ENCODE peak calls at places on chromosomes 6 and 20, in ten cellular contexts. One of them, this sample, is unnamed.

GRCh38 chr6:159973951-159974350 is 5.1 kb downstream of the IGF2R start:
- DNase-seq in ovary: no peak
- DNase-seq in lung: no peak
- DNase-seq in heart left ventricle: no peak
- DNase-seq in CD4-positive, alpha-beta T cell: no peak
- DNase-seq in RWPE1: peak
- DNase-seq in mesendoderm: no peak
- DNase-seq in heart right ventricle: no peak
- DNase-seq in right cardiac atrium: no peak
- DNase-seq in neuronal stem cell: no peak
- DNase-seq in this sample: no peak

GRCh38 chr20:36396340-36396739 is 90.2 kb downstream of the DLGAP4 start:
- DNase-seq in ovary: no peak
- DNase-seq in lung: no peak
- DNase-seq in heart left ventricle: no peak
- DNase-seq in CD4-positive, alpha-beta T cell: no peak
- DNase-seq in RWPE1: no peak
- DNase-seq in mesendoderm: no peak
- DNase-seq in heart right ventricle: no peak
- DNase-seq in right cardiac atrium: no peak
- DNase-seq in neuronal stem cell: no peak
- DNase-seq in this sample: no peak

GRCh38 chr6:52304917-52305316 is 20.4 kb upstream of the MCM3 start:
- DNase-seq in ovary: no peak
- DNase-seq in lung: no peak
- DNase-seq in heart left ventricle: no peak
- DNase-seq in CD4-positive, alpha-beta T cell: no peak
- DNase-seq in RWPE1: no peak
- DNase-seq in mesendoderm: no peak
- DNase-seq in heart right ventricle: no peak
- DNase-seq in right cardiac atrium: no peak
- DNase-seq in neuronal stem cell: no peak
- DNase-seq in this sample: peak

GRCh38 chr6:52361347-52361944 is 505 bp upstream of the PAQR8 start:
- DNase-seq in ovary: peak
- DNase-seq in lung: no peak
- DNase-seq in heart left ventricle: no peak
- DNase-seq in CD4-positive, alpha-beta T cell: peak
- DNase-seq in RWPE1: no peak
- DNase-seq in mesendoderm: peak
- DNase-seq in heart right ventricle: peak
- DNase-seq in right cardiac atrium: peak
- DNase-seq in neuronal stem cell: no peak
- DNase-seq in this sample: no peak

GRCh38 chr6:133778414-133778813 is 110.5 kb upstream of the TCF21 start:
- DNase-seq in ovary: no peak
- DNase-seq in lung: no peak
- DNase-seq in heart left ventricle: no peak
- DNase-seq in CD4-positive, alpha-beta T cell: no peak
- DNase-seq in RWPE1: peak
- DNase-seq in mesendoderm: no peak
- DNase-seq in heart right ventricle: no peak
- DNase-seq in right cardiac atrium: no peak
- DNase-seq in neuronal stem cell: no peak
- DNase-seq in this sample: no peak

GRCh38 chr6:13554929-13555333 is 19.5 kb upstream of the SIRT5 start:
- DNase-seq in ovary: peak
- DNase-seq in lung: no peak
- DNase-seq in heart left ventricle: peak
- DNase-seq in CD4-positive, alpha-beta T cell: no peak
- DNase-seq in RWPE1: no peak
- DNase-seq in mesendoderm: peak
- DNase-seq in heart right ventricle: peak
- DNase-seq in right cardiac atrium: peak
- DNase-seq in neuronal stem cell: no peak
- DNase-seq in this sample: peak

GRCh38 chr6:65819152-65819551 is 112.1 kb upstream of the EYS start:
- DNase-seq in ovary: no peak
- DNase-seq in lung: no peak
- DNase-seq in heart left ventricle: no peak
- DNase-seq in CD4-positive, alpha-beta T cell: no peak
- DNase-seq in RWPE1: peak
- DNase-seq in mesendoderm: peak
- DNase-seq in heart right ventricle: no peak
- DNase-seq in right cardiac atrium: no peak
- DNase-seq in neuronal stem cell: no peak
- DNase-seq in this sample: no peak

GRCh38 chr20:12925214-12925755 is 83.5 kb upstream of the SPTLC3 start:
- DNase-seq in ovary: peak
- DNase-seq in lung: peak
- DNase-seq in heart left ventricle: peak
- DNase-seq in CD4-positive, alpha-beta T cell: no peak
- DNase-seq in RWPE1: peak
- DNase-seq in mesendoderm: peak
- DNase-seq in heart right ventricle: no peak
- DNase-seq in right cardiac atrium: peak
- DNase-seq in neuronal stem cell: peak
- DNase-seq in this sample: peak

GRCh38 chr20:4812216-4812615 is 90.5 kb downstream of the PRND start:
- DNase-seq in ovary: no peak
- DNase-seq in lung: no peak
- DNase-seq in heart left ventricle: no peak
- DNase-seq in CD4-positive, alpha-beta T cell: no peak
- DNase-seq in RWPE1: no peak
- DNase-seq in mesendoderm: no peak
- DNase-seq in heart right ventricle: no peak
- DNase-seq in right cardiac atrium: no peak
- DNase-seq in neuronal stem cell: no peak
- DNase-seq in this sample: no peak

GRCh38 chr6:87484491-87484890 is 11.7 kb downstream of the SLC35A1 start:
- DNase-seq in ovary: no peak
- DNase-seq in lung: no peak
- DNase-seq in heart left ventricle: no peak
- DNase-seq in CD4-positive, alpha-beta T cell: no peak
- DNase-seq in RWPE1: peak
- DNase-seq in mesendoderm: no peak
- DNase-seq in heart right ventricle: no peak
- DNase-seq in right cardiac atrium: no peak
- DNase-seq in neuronal stem cell: no peak
- DNase-seq in this sample: no peak

GRCh38 chr6:125804264-125804663 is 13.5 kb downstream of the NCOA7 start:
- DNase-seq in ovary: no peak
- DNase-seq in lung: no peak
- DNase-seq in heart left ventricle: no peak
- DNase-seq in CD4-positive, alpha-beta T cell: no peak
- DNase-seq in RWPE1: no peak
- DNase-seq in mesendoderm: no peak
- DNase-seq in heart right ventricle: no peak
- DNase-seq in right cardiac atrium: no peak
- DNase-seq in neuronal stem cell: no peak
- DNase-seq in this sample: no peak

GRCh38 chr20:62254021-62254724 is 15.9 kb downstream of the OSBPL2 start:
- DNase-seq in ovary: no peak
- DNase-seq in lung: no peak
- DNase-seq in heart left ventricle: no peak
- DNase-seq in CD4-positive, alpha-beta T cell: no peak
- DNase-seq in RWPE1: no peak
- DNase-seq in mesendoderm: no peak
- DNase-seq in heart right ventricle: no peak
- DNase-seq in right cardiac atrium: peak
- DNase-seq in neuronal stem cell: no peak
- DNase-seq in this sample: peak

DNA sequence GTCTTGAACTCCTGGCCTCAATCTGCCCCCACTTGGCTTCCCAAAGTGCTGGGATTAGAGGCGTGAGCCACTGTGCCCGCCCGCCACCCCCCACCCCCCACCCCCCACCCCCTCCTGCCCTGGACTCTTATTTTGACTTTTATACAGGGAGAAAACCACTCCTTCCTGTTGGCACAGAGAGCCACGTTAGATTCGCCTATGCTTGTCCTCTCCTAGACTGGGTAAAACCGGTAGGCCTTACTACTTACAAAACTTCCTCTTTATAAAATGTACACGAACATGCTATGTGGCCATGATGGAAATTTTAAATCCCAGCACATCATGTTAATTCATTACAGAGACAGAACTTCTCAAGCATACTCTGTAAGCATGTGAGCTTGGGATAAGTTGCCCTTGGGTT is 124.2 kb downstream of the SLC24A3 start:
- DNase-seq in ovary: no peak
- DNase-seq in lung: no peak
- DNase-seq in heart left ventricle: no peak
- DNase-seq in CD4-positive, alpha-beta T cell: no peak
- DNase-seq in RWPE1: no peak
- DNase-seq in mesendoderm: no peak
- DNase-seq in heart right ventricle: no peak
- DNase-seq in right cardiac atrium: no peak
- DNase-seq in neuronal stem cell: no peak
- DNase-seq in this sample: no peak
- H3K27ac ChIP-seq in ovary: no peak
- H3K27ac ChIP-seq in lung: no peak
- H3K27ac ChIP-seq in heart left ventricle: no peak
- H3K27ac ChIP-seq in CD4-positive, alpha-beta T cell: no peak
- H3K27ac ChIP-seq in RWPE1: no peak
- H3K27ac ChIP-seq in mesendoderm: no peak
- H3K27ac ChIP-seq in heart right ventricle: no peak
- H3K27ac ChIP-seq in right cardiac atrium: no peak
- H3K27ac ChIP-seq in neuronal stem cell: no peak
- H3K27ac ChIP-seq in this sample: no peak

GRCh38 chr20:51162015-51162414 is 139.1 kb upstream of the KCNG1 start:
- DNase-seq in ovary: no peak
- DNase-seq in lung: no peak
- DNase-seq in heart left ventricle: no peak
- DNase-seq in CD4-positive, alpha-beta T cell: no peak
- DNase-seq in RWPE1: no peak
- DNase-seq in mesendoderm: no peak
- DNase-seq in heart right ventricle: no peak
- DNase-seq in right cardiac atrium: no peak
- DNase-seq in neuronal stem cell: no peak
- DNase-seq in this sample: no peak

GRCh38 chr20:51163996-51164600 is 141.2 kb upstream of the KCNG1 start:
- DNase-seq in ovary: no peak
- DNase-seq in lung: no peak
- DNase-seq in heart left ventricle: no peak
- DNase-seq in CD4-positive, alpha-beta T cell: no peak
- DNase-seq in RWPE1: no peak
- DNase-seq in mesendoderm: no peak
- DNase-seq in heart right ventricle: no peak
- DNase-seq in right cardiac atrium: no peak
- DNase-seq in neuronal stem cell: no peak
- DNase-seq in this sample: no peak

GRCh38 chr20:51166489-51166888 is 143.6 kb upstream of the KCNG1 start:
- DNase-seq in ovary: no peak
- DNase-seq in lung: no peak
- DNase-seq in heart left ventricle: no peak
- DNase-seq in CD4-positive, alpha-beta T cell: no peak
- DNase-seq in RWPE1: no peak
- DNase-seq in mesendoderm: no peak
- DNase-seq in heart right ventricle: no peak
- DNase-seq in right cardiac atrium: no peak
- DNase-seq in neuronal stem cell: no peak
- DNase-seq in this sample: no peak

GRCh38 chr20:51160821-51161220 is 137.9 kb upstream of the KCNG1 start:
- DNase-seq in ovary: no peak
- DNase-seq in lung: no peak
- DNase-seq in heart left ventricle: no peak
- DNase-seq in CD4-positive, alpha-beta T cell: no peak
- DNase-seq in RWPE1: no peak
- DNase-seq in mesendoderm: no peak
- DNase-seq in heart right ventricle: no peak
- DNase-seq in right cardiac atrium: no peak
- DNase-seq in neuronal stem cell: no peak
- DNase-seq in this sample: no peak

GRCh38 chr20:51164732-51165530 is 142.0 kb upstream of the KCNG1 start:
- DNase-seq in ovary: no peak
- DNase-seq in lung: no peak
- DNase-seq in heart left ventricle: no peak
- DNase-seq in CD4-positive, alpha-beta T cell: no peak
- DNase-seq in RWPE1: no peak
- DNase-seq in mesendoderm: no peak
- DNase-seq in heart right ventricle: no peak
- DNase-seq in right cardiac atrium: no peak
- DNase-seq in neuronal stem cell: no peak
- DNase-seq in this sample: no peak
- H3K27ac ChIP-seq in ovary: no peak
- H3K27ac ChIP-seq in lung: no peak
- H3K27ac ChIP-seq in heart left ventricle: no peak
- H3K27ac ChIP-seq in CD4-positive, alpha-beta T cell: no peak
- H3K27ac ChIP-seq in RWPE1: no peak
- H3K27ac ChIP-seq in mesendoderm: no peak
- H3K27ac ChIP-seq in heart right ventricle: no peak
- H3K27ac ChIP-seq in right cardiac atrium: no peak
- H3K27ac ChIP-seq in neuronal stem cell: no peak
- H3K27ac ChIP-seq in this sample: no peak

DNA sequence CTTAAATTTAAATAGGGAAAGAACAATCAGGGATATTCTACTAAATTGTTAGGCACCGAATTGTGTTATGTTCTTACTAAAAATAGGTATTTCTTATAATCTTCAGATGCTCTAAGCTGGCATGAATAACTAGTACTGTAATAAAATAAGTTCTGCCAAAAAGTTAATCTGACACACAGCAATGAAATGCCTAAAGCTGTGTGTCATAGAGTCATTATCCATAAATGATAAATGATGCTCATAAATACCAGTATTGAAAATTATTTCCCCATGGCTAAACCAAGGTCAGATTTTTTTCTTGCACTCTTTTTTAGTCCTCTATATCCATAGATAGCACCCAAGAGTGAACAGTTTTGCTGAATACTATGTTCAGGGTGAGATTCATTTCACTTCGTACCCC is 11.7 kb upstream of the PRIM2 start:
- DNase-seq in ovary: no peak
- DNase-seq in lung: no peak
- DNase-seq in heart left ventricle: no peak
- DNase-seq in CD4-positive, alpha-beta T cell: no peak
- DNase-seq in RWPE1: no peak
- DNase-seq in mesendoderm: no peak
- DNase-seq in heart right ventricle: no peak
- DNase-seq in right cardiac atrium: no peak
- DNase-seq in neuronal stem cell: no peak
- DNase-seq in this sample: no peak
- H3K27ac ChIP-seq in ovary: peak
- H3K27ac ChIP-seq in lung: no peak
- H3K27ac ChIP-seq in heart left ventricle: no peak
- H3K27ac ChIP-seq in CD4-positive, alpha-beta T cell: no peak
- H3K27ac ChIP-seq in RWPE1: no peak
- H3K27ac ChIP-seq in mesendoderm: no peak
- H3K27ac ChIP-seq in heart right ventricle: peak
- H3K27ac ChIP-seq in right cardiac atrium: no peak
- H3K27ac ChIP-seq in neuronal stem cell: no peak
- H3K27ac ChIP-seq in this sample: no peak

DNA sequence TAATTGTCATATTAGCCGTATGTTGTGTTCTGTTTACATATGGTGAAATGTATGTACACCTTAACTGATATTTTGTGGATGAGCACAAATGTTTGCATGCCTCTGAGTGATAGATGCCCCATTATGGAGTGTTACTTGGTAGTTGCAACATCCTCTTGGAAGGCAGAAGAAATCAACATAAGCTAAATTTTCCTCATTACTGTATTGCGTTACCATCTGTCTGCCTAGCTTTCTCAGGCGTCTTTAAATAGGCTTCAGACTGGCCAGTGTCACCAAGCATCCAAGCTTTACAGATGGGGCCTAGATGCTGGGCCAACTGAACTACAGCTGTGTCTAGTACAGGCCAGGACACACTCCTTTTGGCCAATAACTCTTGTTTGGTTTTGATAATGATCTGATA is 250.6 kb downstream of the SAMD5 start:
- DNase-seq in ovary: no peak
- DNase-seq in lung: no peak
- DNase-seq in heart left ventricle: no peak
- DNase-seq in CD4-positive, alpha-beta T cell: no peak
- DNase-seq in RWPE1: no peak
- DNase-seq in mesendoderm: no peak
- DNase-seq in heart right ventricle: no peak
- DNase-seq in right cardiac atrium: no peak
- DNase-seq in neuronal stem cell: no peak
- DNase-seq in this sample: no peak
- H3K27ac ChIP-seq in ovary: no peak
- H3K27ac ChIP-seq in lung: no peak
- H3K27ac ChIP-seq in heart left ventricle: no peak
- H3K27ac ChIP-seq in CD4-positive, alpha-beta T cell: no peak
- H3K27ac ChIP-seq in RWPE1: no peak
- H3K27ac ChIP-seq in mesendoderm: no peak
- H3K27ac ChIP-seq in heart right ventricle: no peak
- H3K27ac ChIP-seq in right cardiac atrium: no peak
- H3K27ac ChIP-seq in neuronal stem cell: no peak
- H3K27ac ChIP-seq in this sample: no peak

This sample was measured in neural progenitor cell.